ENCODE peak calls at places on chromosome 7, in eight cellular contexts. I is T-helper 17 cell; R is gastrocnemius medialis; S is CD4-positive, alpha-beta T cell; B is fibroblast of gingiva; P is stimulated activated naive CD8-positive, alpha-beta T cell treated with anti-CD3 and anti-CD28 coated beads, Interleukin-15, Interleukin-2, amounts not matched to agents 100 U/mL and 50 U/mL, for 24 hours; D is Calu3; J is anterior cingulate cortex. N is an unnamed sample.

GRCh38 chr7:77415822-77416620 is at the start of gene GSAP:
- DNase-seq in I (peak), D (peak), P (peak), B (peak), S (peak), R (peak), J (peak), N (no peak)

GRCh38 chr7:134899729-134900128 is 86.6 kb upstream of the AGBL3 start:
- DNase-seq in P (no peak), S (no peak), B (no peak), I (no peak), R (no peak), D (peak), J (no peak), N (no peak)

GRCh38 chr7:5217851-5218331 is 27.9 kb downstream of the WIPI2 start:
- DNase-seq in B (no peak), P (no peak), S (no peak), D (no peak), R (no peak), I (no peak), J (no peak), N (no peak)

GRCh38 chr7:96199421-96199820 is 122.5 kb downstream of the SLC25A13 start:
- DNase-seq in I (no peak), P (no peak), J (no peak), S (no peak), D (no peak), B (no peak), R (no peak), N (no peak)

GRCh38 chr7:105003275-105003674 is 10.7 kb upstream of the KMT2E start:
- DNase-seq in J (no peak), S (no peak), I (no peak), D (no peak), B (peak), P (peak), R (peak), N (peak)

GRCh38 chr7:132527467-132528410 is 48.5 kb downstream of the PLXNA4 start:
- DNase-seq in S (no peak), D (no peak), I (no peak), B (no peak), J (no peak), R (no peak), P (no peak), N (no peak)

GRCh38 chr7:55532150-55532917 is 40.0 kb downstream of the VOPP1 start:
- DNase-seq in D (no peak), S (no peak), R (peak), I (no peak), J (no peak), B (no peak), P (no peak), N (no peak)

GRCh38 chr7:27916372-27916771 is 176.4 kb downstream of the TAX1BP1 start:
- DNase-seq in I (no peak), R (no peak), P (no peak), B (no peak), S (no peak), J (no peak), D (peak), N (no peak)

GRCh38 chr7:157009778-157010587 is 480 bp downstream of the MNX1 start:
- DNase-seq in D (peak), S (no peak), R (no peak), J (no peak), I (no peak), P (no peak), B (no peak), N (no peak)

N was measured in A673.